ENCODE peak calls at places on chromosomes 4 and X, in seven cellular contexts. W is GM12865, F is fibroblast of mammary gland, I is iPS-NIHi11, M is GM04504, O is caudate nucleus, H is esophagus squamous epithelium. E is an unnamed sample.

GRCh38 chrX:19836337-19836736 is 51.1 kb downstream of the SH3KBP1 start:
- DNase-seq in W (peak), F (no peak), I (no peak), M (no peak), O (no peak), H (no peak), E (no peak)

GRCh38 chr4:157035471-157035870 is 40.5 kb upstream of the GLRB start:
- DNase-seq in W (no peak), F (no peak), I (no peak), M (no peak), O (no peak), H (no peak), E (no peak)

GRCh38 chrX:79366556-79366887 is 612 bp downstream of the ITM2A start:
- DNase-seq in W (peak), F (no peak), I (no peak), M (no peak), O (no peak), H (peak), E (no peak)

GRCh38 chr4:14545796-14546195 is 456.5 kb upstream of the CPEB2 start:
- DNase-seq in W (no peak), F (no peak), I (no peak), M (no peak), O (no peak), H (no peak), E (no peak)

GRCh38 chr4:176467011-176467410 is 147.2 kb downstream of the SPCS3 start:
- DNase-seq in W (no peak), F (no peak), I (no peak), M (no peak), O (no peak), H (no peak), E (no peak)

GRCh38 chr4:6362896-6363295 is 93.2 kb downstream of the WFS1 start:
- DNase-seq in W (peak), F (peak), I (peak), M (peak), O (no peak), H (no peak), E (no peak)

GRCh38 chr4:32775049-32775448 is 2054.9 kb downstream of the PCDH7 start:
- DNase-seq in W (no peak), F (peak), I (peak), M (no peak), O (no peak), H (no peak), E (peak)

GRCh38 chr4:1080432-1080831 is 32.9 kb downstream of the RNF212 start:
- DNase-seq in W (no peak), F (no peak), I (no peak), M (no peak), O (no peak), H (no peak), E (no peak)

GRCh38 chr4:3285558-3286334 is 7.1 kb upstream of the RGS12 start:
- DNase-seq in W (no peak), F (peak), I (no peak), M (peak), O (no peak), H (no peak), E (no peak)

GRCh38 chr4:174217273-174218126 is 66.0 kb downstream of the FBXO8 start:
- DNase-seq in W (no peak), F (peak), I (peak), M (peak), O (no peak), H (no peak), E (no peak)

GRCh38 chrX:40508560-40508959 is 72.2 kb upstream of the ATP6AP2 start:
- DNase-seq in W (no peak), F (no peak), I (no peak), M (no peak), O (no peak), H (no peak), E (no peak)

GRCh38 chr4:100511906-100512305 is 5.9 kb downstream of the EMCN start:
- DNase-seq in W (no peak), F (no peak), I (no peak), M (no peak), O (no peak), H (no peak), E (no peak)